ENCODE peak calls at places on chromosomes 11 and 22, in six cellular contexts. R is tibial nerve, J is fibroblast of lung, P is psoas muscle, B is fibroblast of the aortic adventitia, F is colonic mucosa. T is an unnamed sample.

GRCh38 chr11:78812513-78813293 is 238.0 kb upstream of the NARS2 start:
- DNase-seq in P (no peak), R (no peak), B (no peak), F (no peak), J (no peak), T (no peak)

GRCh38 chr11:120332822-120333716 is 3.1 kb upstream of the ARHGEF12 start:
- DNase-seq in P (no peak), B (peak), J (peak), R (no peak), F (no peak), T (no peak)

GRCh38 chr11:64876835-64877341 is 1.5 kb downstream of the EHD1 start:
- DNase-seq in B (peak), R (no peak), J (peak), P (peak), F (peak), T (peak)

GRCh38 chr22:38734203-38735100 is 21.3 kb downstream of the SUN2 start:
- DNase-seq in P (peak), F (no peak), J (no peak), B (no peak), R (no peak), T (no peak)

GRCh38 chr11:113681711-113682410 is 24.2 kb downstream of the TMPRSS5 start:
- DNase-seq in R (no peak), F (no peak), J (peak), B (peak), P (no peak), T (peak)

GRCh38 chr11:33753304-33753703 is 17.1 kb upstream of the CD59 start:
- DNase-seq in J (peak), F (no peak), P (peak), R (no peak), B (peak), T (no peak)

GRCh38 chr11:7605544-7605943 is 67.8 kb downstream of the CYB5R2 start:
- DNase-seq in R (no peak), P (no peak), F (no peak), B (peak), J (peak), T (no peak)

GRCh38 chr22:49967333-49968241 is 7.0 kb downstream of the PIM3 start:
- DNase-seq in P (peak), F (peak), J (no peak), B (peak), R (peak), T (peak)

GRCh38 chr11:124887667-124888013 is 10.0 kb downstream of the ROBO4 start:
- DNase-seq in F (no peak), P (no peak), R (no peak), J (no peak), B (no peak), T (no peak)

GRCh38 chr22:23067691-23068090 is 2.6 kb upstream of the GNAZ start:
- DNase-seq in F (no peak), J (no peak), B (no peak), R (no peak), P (peak), T (no peak)

GRCh38 chr11:86066033-86066432 is 2.9 kb downstream of the PICALM start:
- DNase-seq in R (no peak), B (no peak), F (no peak), P (no peak), J (no peak), T (no peak)
- H3K4me3 ChIP-seq in R (peak), B (peak), F (peak), P (peak), J (peak), T (peak)

DNA sequence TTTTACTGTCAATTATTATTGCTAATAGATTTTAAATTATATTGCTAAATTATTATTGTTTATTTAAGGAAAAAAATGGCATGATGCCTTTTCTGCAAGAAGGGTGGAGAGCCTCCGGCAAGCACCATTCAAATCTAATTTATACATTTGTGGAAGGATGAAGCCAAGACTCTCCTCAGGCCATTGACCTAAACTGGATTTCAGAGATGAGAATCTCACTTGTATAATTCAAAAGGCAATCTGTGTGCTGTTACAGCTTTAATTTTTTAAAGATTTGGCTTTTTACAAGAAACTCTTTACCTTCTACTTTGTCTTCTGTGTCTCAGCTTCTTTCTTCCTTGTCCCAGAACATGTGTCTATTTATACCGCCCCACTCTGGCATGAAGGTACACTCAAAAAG is 722.5 kb downstream of the ETS1 start:
- DNase-seq in B (no peak), P (no peak), R (no peak), J (no peak), F (no peak), T (no peak)
- H3K4me3 ChIP-seq in B (no peak), P (no peak), R (no peak), J (no peak), F (no peak), T (no peak)

DNA sequence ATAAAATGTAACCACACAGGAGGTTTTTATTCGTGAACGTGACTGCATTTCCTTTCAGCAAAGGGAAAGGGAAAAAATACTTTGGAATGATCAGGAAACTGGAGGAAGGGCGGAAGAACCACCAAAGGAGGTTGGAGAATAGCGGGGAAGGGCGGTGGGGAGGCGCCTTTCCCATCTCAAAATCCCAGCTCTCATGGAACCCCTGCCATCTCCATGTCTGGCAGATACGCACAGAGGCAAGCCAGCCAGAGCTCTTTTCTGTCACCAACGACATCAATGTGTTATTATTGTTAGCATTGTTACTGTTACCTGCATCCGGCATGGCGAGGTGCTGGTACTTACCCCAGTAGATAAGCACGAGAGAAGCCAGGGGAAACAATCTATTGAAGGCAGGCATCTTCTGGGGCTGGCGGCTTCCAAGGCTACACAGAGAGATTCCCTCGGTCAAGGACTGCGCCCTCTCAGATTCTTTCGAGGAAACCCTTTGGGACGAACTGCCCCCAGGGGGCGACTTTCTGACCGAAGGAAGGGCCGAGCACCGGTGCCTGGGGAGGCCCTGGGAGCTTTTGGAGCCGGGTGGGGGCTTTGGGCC is 923 bp downstream of the SCN3B start:
- DNase-seq in B (no peak), P (no peak), J (no peak), F (no peak), R (no peak), T (no peak)
- H3K4me3 ChIP-seq in B (peak), P (peak), J (no peak), F (peak), R (no peak), T (peak)

DNA sequence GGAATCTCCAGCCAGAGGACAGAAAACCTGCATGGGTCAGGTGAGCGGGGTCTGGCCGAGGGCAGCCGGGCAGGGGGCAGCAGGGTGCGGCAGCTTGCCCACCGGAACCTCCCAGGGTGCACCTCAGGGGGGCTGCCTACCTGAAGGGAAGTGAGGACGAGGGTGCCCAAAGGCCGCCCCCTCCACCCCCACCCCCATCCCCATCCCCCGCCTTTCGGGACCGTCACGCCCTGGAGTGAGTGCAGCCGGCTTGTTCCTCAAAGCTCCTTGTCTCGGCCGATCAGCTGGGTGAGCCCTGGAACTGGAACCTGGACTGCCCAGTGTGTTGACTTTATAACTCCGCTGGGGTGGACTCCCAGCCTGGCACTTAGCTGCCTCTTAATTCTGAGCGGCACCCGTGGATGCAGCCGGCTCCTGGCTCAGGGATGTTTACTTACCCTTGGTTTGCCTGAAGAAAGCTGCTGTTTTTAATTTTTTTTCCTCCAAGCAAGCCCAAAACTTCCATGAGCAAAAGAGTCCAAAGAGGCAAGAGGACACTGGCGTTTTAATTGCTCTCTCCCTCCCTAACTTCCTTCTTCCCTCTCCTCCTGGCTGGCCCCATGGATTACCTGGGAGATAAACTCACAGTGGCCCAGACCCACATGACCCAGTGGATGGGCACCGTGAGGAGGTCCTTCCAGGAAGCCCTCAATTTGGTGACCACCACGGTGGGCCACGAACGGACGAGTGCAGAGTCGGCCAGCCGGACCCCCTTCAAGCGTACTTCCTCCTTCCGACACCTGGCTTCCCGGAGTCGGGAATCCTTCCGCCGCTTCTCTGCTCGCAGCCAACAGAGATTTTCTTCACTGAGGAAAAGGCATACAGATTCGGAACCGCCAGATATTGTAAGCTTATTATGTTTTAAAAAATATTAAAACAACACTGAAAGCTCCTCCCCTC is 87.8 kb upstream of the CRYBB3 start:
- DNase-seq in R (peak), F (peak), B (no peak), P (peak), J (no peak), T (peak)
- H3K4me3 ChIP-seq in R (peak), F (peak), B (peak), P (peak), J (no peak), T (peak)

GRCh38 chr22:48538291-48538820 is 1289.3 kb downstream of the BRD1 start:
- DNase-seq in J (no peak), F (no peak), B (no peak), R (no peak), P (no peak), T (no peak)

GRCh38 chr22:48535868-48536690 is 1291.6 kb downstream of the BRD1 start:
- DNase-seq in J (peak), B (no peak), P (no peak), R (no peak), F (no peak), T (no peak)

GRCh38 chr22:48539261-48539660 is 1288.4 kb downstream of the BRD1 start:
- DNase-seq in F (no peak), R (no peak), B (no peak), P (no peak), J (no peak), T (no peak)

GRCh38 chr22:48534395-48534958 is 1293.2 kb downstream of the BRD1 start:
- DNase-seq in J (no peak), F (no peak), B (no peak), P (no peak), R (no peak), T (no peak)

DNA sequence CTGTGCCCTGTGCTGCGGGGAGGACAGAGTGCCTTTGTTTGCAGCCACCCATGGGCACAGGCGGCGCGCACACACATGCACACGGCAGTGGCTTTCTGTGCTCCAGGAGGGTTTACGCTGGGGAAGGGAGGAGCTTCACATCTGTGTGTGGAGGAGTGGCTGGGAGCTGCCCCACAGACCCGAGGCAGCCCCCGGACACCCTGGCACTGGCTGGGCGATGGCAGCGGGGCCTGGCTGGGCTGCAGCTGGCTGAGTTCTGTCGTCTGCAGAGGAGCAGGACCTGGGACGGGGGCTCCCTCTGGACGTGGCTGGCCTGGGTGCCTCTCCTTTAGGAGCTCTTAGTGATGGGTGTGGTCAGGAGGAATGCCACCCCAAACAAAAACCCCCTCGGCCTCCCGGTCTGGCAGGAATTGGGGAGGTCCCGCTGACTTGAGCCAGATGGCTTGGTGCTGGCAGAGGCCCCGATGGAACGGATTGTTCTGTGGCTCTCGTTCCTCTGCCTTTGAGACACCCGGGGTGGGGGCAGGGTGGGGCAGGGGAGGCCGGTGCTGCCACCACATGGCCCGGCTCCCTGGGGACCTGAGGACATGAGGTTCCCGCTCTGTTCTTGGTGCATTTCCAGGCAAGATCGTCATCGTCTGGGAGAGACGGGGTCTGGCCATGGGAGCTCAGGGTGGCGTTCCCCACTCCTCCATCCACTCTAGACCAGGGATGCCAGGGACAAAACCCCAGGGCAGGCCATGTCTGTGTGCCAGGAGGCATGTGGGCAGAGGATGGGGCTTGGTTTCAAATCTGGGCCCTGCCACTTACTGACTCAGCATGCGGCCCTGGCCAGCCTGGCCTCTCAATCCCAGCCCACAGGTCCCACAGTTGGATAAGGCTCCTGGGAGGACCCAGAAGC is 1290.7 kb downstream of the BRD1 start:
- DNase-seq in P (peak), J (peak), B (no peak), F (no peak), R (peak), T (peak)
- H3K4me3 ChIP-seq in P (peak), J (no peak), B (no peak), F (no peak), R (no peak), T (no peak)

T was measured in prostate gland.